ENCODE peak calls at places on chromosomes 12 and 14, in six cellular contexts. U, Q, X, L, N and W are unnamed samples.

GRCh38 chr12:46786774-46787173 is 39.0 kb downstream of the SLC38A4 start:
- DNase-seq in U (peak; percentile 71), N (peak; percentile 31), X (no peak), L (no peak), Q (no peak), W (no peak)

GRCh38 chr14:87745507-87746118 is 247.4 kb downstream of the GALC start:
- DNase-seq in Q (no peak), L (no peak), N (peak; percentile 25), X (no peak), U (no peak), W (peak; percentile 11)

GRCh38 chr12:53729659-53730058 is 2.4 kb upstream of the CALCOCO1 start:
- DNase-seq in Q (no peak), L (no peak), U (no peak), N (no peak), X (no peak), W (no peak)

GRCh38 chr14:77212933-77213656 is 31.5 kb downstream of the TMEM63C start:
- DNase-seq in X (no peak), Q (peak; percentile 43), U (no peak), L (no peak), N (peak; percentile 15), W (peak; percentile 60)

GRCh38 chr12:105855691-105856405 is 282.9 kb downstream of the NUAK1 start:
- DNase-seq in L (no peak), X (no peak), N (peak; percentile 54), U (no peak), Q (no peak), W (no peak)

GRCh38 chr12:6097384-6097783 is 27.1 kb downstream of the VWF start:
- DNase-seq in N (no peak), L (no peak), U (no peak), X (no peak), Q (no peak), W (no peak)

GRCh38 chr14:24630872-24631477 is 3.0 kb downstream of the GZMB start:
- DNase-seq in N (peak; percentile 18), Q (no peak), L (no peak), U (no peak), X (no peak), W (no peak)

GRCh38 chr14:102140027-102140749 is 491 bp downstream of the WDR20 start:
- DNase-seq in Q (peak; percentile 23), X (peak; percentile 17), L (no peak), N (peak; percentile 16), U (no peak), W (peak; percentile 16)

GRCh38 chr12:112932485-112933151 is 5.7 kb upstream of the OAS3 start:
- DNase-seq in N (no peak), L (no peak), X (no peak), Q (no peak), U (no peak), W (no peak)

GRCh38 chr12:124663771-124664366 is 96.5 kb upstream of the NCOR2 start:
- DNase-seq in X (no peak), N (no peak), U (no peak), L (no peak), Q (no peak), W (no peak)

GRCh38 chr12:18345021-18345735 is 83.9 kb downstream of the PIK3C2G start:
- DNase-seq in X (no peak), L (no peak), Q (no peak), U (no peak), N (peak; percentile 24), W (no peak)

GRCh38 chr14:31692376-31692781 is 131.2 kb downstream of the NUBPL start:
- DNase-seq in X (no peak), N (peak; percentile 41), Q (no peak), L (no peak), U (no peak), W (no peak)

GRCh38 chr12:75634244-75635222 is 123.1 kb upstream of the KRR1 start:
- DNase-seq in L (no peak), U (no peak), N (peak; percentile 26), X (no peak), Q (no peak), W (no peak)

GRCh38 chr12:31832740-31833540 is 104.1 kb upstream of the AMN1 start:
- DNase-seq in N (no peak), Q (no peak), X (no peak), L (no peak), U (no peak), W (no peak)

GRCh38 chr14:44897844-44898151 is 63.9 kb downstream of the KLHL28 start:
- DNase-seq in Q (no peak), N (no peak), X (no peak), U (no peak), L (no peak), W (no peak)

GRCh38 chr14:54697806-54698205 is 130.9 kb downstream of the SAMD4A start:
- DNase-seq in X (no peak), Q (no peak), N (no peak), L (no peak), U (no peak), W (no peak)